ENCODE peak calls at places on chromosomes 1 and 21, in five cellular contexts. One of them, this sample, is unnamed.

GRCh38 chr21:31927872-31928476 is 55.2 kb downstream of the HUNK start:
- DNase-seq in CD8-positive, alpha-beta memory T cell: no peak
- DNase-seq in lower lobe of right lung: no peak
- DNase-seq in BE2C: no peak
- DNase-seq in fibroblast of mammary gland: no peak
- DNase-seq in this sample: no peak

GRCh38 chr21:33828083-33828482 is 87.5 kb downstream of the ATP5PO start:
- DNase-seq in CD8-positive, alpha-beta memory T cell: no peak
- DNase-seq in lower lobe of right lung: no peak
- DNase-seq in BE2C: no peak
- DNase-seq in fibroblast of mammary gland: peak; percentile 49
- DNase-seq in this sample: no peak

GRCh38 chr1:227761621-227762230 is 26.5 kb downstream of the SNAP47 start:
- DNase-seq in CD8-positive, alpha-beta memory T cell: no peak
- DNase-seq in lower lobe of right lung: no peak
- DNase-seq in BE2C: no peak
- DNase-seq in fibroblast of mammary gland: no peak
- DNase-seq in this sample: no peak

GRCh38 chr1:60031116-60031515 is 42.5 kb downstream of the C1orf87 start:
- DNase-seq in CD8-positive, alpha-beta memory T cell: no peak
- DNase-seq in lower lobe of right lung: no peak
- DNase-seq in BE2C: no peak
- DNase-seq in fibroblast of mammary gland: no peak
- DNase-seq in this sample: no peak

GRCh38 chr1:54475357-54476230 is 69.4 kb upstream of the SSBP3 start:
- DNase-seq in CD8-positive, alpha-beta memory T cell: peak; percentile 67
- DNase-seq in lower lobe of right lung: no peak
- DNase-seq in BE2C: peak; percentile 37
- DNase-seq in fibroblast of mammary gland: no peak
- DNase-seq in this sample: no peak

GRCh38 chr1:117747605-117748004 is 141.8 kb downstream of the TENT5C start:
- DNase-seq in CD8-positive, alpha-beta memory T cell: no peak
- DNase-seq in lower lobe of right lung: no peak
- DNase-seq in BE2C: no peak
- DNase-seq in fibroblast of mammary gland: no peak
- DNase-seq in this sample: no peak

GRCh38 chr1:211632808-211633522 is 42.5 kb downstream of the NEK2 start:
- DNase-seq in CD8-positive, alpha-beta memory T cell: no peak
- DNase-seq in lower lobe of right lung: peak; percentile 44
- DNase-seq in BE2C: no peak
- DNase-seq in fibroblast of mammary gland: peak; percentile 79
- DNase-seq in this sample: no peak

GRCh38 chr1:197919523-197920301 is 2.5 kb downstream of the LHX9 start:
- DNase-seq in CD8-positive, alpha-beta memory T cell: no peak
- DNase-seq in lower lobe of right lung: peak; percentile 40
- DNase-seq in BE2C: no peak
- DNase-seq in fibroblast of mammary gland: no peak
- DNase-seq in this sample: no peak

GRCh38 chr1:17669866-17670451 is 85.2 kb upstream of the ACTL8 start:
- DNase-seq in CD8-positive, alpha-beta memory T cell: no peak
- DNase-seq in lower lobe of right lung: no peak
- DNase-seq in BE2C: no peak
- DNase-seq in fibroblast of mammary gland: no peak
- DNase-seq in this sample: no peak

GRCh38 chr1:113579256-113580018 is 179.8 kb downstream of the PHTF1 start:
- DNase-seq in CD8-positive, alpha-beta memory T cell: no peak
- DNase-seq in lower lobe of right lung: no peak
- DNase-seq in BE2C: no peak
- DNase-seq in fibroblast of mammary gland: peak; percentile 2
- DNase-seq in this sample: no peak

GRCh38 chr1:155981266-155982088 is 3.1 kb upstream of the ARHGEF2 start:
- DNase-seq in CD8-positive, alpha-beta memory T cell: no peak
- DNase-seq in lower lobe of right lung: peak; percentile 53
- DNase-seq in BE2C: no peak
- DNase-seq in fibroblast of mammary gland: peak; percentile 96
- DNase-seq in this sample: peak; percentile 69

GRCh38 chr1:28326980-28327379 is 1.9 kb upstream of the MED18 start:
- DNase-seq in CD8-positive, alpha-beta memory T cell: no peak
- DNase-seq in lower lobe of right lung: no peak
- DNase-seq in BE2C: no peak
- DNase-seq in fibroblast of mammary gland: peak; percentile 38
- DNase-seq in this sample: no peak

GRCh38 chr1:202836616-202837403 is 26.1 kb downstream of the PCAT6 start:
- DNase-seq in CD8-positive, alpha-beta memory T cell: no peak
- DNase-seq in lower lobe of right lung: no peak
- DNase-seq in BE2C: no peak
- DNase-seq in fibroblast of mammary gland: no peak
- DNase-seq in this sample: no peak

GRCh38 chr1:30801826-30802198 is 44.2 kb upstream of the LAPTM5 start:
- DNase-seq in CD8-positive, alpha-beta memory T cell: peak; percentile 58
- DNase-seq in lower lobe of right lung: peak; percentile 87
- DNase-seq in BE2C: peak; percentile 75
- DNase-seq in fibroblast of mammary gland: peak; percentile 50
- DNase-seq in this sample: peak; percentile 70

GRCh38 chr1:211551628-211552465 is 27.1 kb downstream of the SLC30A1 start:
- DNase-seq in CD8-positive, alpha-beta memory T cell: no peak
- DNase-seq in lower lobe of right lung: no peak
- DNase-seq in BE2C: no peak
- DNase-seq in fibroblast of mammary gland: peak; percentile 26
- DNase-seq in this sample: no peak

GRCh38 chr1:152185544-152186391 is 26.7 kb upstream of the RPTN start:
- DNase-seq in CD8-positive, alpha-beta memory T cell: peak; percentile 36
- DNase-seq in lower lobe of right lung: no peak
- DNase-seq in BE2C: peak; percentile 28
- DNase-seq in fibroblast of mammary gland: peak; percentile 70
- DNase-seq in this sample: peak; percentile 58

GRCh38 chr1:228043281-228043845 is 36.6 kb downstream of the WNT3A start:
- DNase-seq in CD8-positive, alpha-beta memory T cell: no peak
- DNase-seq in lower lobe of right lung: no peak
- DNase-seq in BE2C: no peak
- DNase-seq in fibroblast of mammary gland: peak; percentile 27
- DNase-seq in this sample: no peak

GRCh38 chr1:181135462-181135781 is 46.9 kb downstream of the IER5 start:
- DNase-seq in CD8-positive, alpha-beta memory T cell: no peak
- DNase-seq in lower lobe of right lung: no peak
- DNase-seq in BE2C: no peak
- DNase-seq in fibroblast of mammary gland: peak; percentile 48
- DNase-seq in this sample: peak; percentile 81

GRCh38 chr1:181135815-181136737 is 47.6 kb downstream of the IER5 start:
- DNase-seq in CD8-positive, alpha-beta memory T cell: no peak
- DNase-seq in lower lobe of right lung: no peak
- DNase-seq in BE2C: no peak
- DNase-seq in fibroblast of mammary gland: peak; percentile 94
- DNase-seq in this sample: no peak

GRCh38 chr1:181133969-181134418 is 45.5 kb downstream of the IER5 start:
- DNase-seq in CD8-positive, alpha-beta memory T cell: no peak
- DNase-seq in lower lobe of right lung: no peak
- DNase-seq in BE2C: no peak
- DNase-seq in fibroblast of mammary gland: no peak
- DNase-seq in this sample: no peak

GRCh38 chr1:181133441-181133951 is 45.0 kb downstream of the IER5 start:
- DNase-seq in CD8-positive, alpha-beta memory T cell: no peak
- DNase-seq in lower lobe of right lung: no peak
- DNase-seq in BE2C: no peak
- DNase-seq in fibroblast of mammary gland: no peak
- DNase-seq in this sample: no peak

DNA sequence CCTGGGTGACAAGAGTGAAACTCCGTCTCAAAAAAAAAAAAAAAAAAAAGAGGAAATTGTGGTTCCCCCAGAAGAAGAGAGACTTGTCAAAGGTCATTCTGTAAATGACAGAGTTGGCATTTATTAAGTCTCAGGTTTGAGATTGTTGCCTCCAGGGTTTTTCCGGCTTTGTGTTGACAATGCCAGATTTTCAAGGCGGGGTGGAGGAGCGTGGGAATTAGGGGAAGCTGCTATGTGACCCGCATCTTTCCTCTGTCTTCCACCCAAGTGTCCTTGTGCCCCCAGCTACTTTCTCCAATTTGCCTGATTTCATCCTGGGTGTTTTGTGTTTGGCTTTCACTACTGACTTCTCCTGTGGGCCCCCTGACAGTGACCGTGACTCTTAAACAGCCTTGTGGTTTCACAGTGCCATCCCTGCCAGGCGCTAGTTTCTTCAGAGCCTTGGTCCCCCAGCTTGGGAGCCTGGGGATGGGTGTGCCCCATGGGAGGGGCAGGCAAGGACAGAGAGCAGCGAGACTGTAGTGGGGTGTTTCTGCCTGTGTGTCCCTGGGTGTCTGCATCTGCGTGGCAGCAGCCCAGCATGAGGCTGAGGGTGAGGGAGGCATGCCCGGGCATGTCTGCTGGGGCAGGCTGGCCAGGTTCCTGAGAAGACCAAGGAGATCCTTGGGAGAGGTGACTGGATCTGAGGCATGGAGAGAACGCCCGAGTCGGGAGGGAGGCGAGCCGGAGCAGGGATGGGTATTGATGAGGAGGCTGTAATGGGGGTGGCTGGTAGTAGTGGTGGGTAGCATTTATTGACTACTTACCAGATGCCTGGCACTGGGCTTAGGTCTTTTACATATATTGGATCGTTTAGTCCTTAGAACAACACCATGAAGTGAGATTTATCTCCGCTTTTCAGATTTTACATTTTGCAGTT is 46.3 kb downstream of the IER5 start:
- DNase-seq in CD8-positive, alpha-beta memory T cell: no peak
- DNase-seq in lower lobe of right lung: peak; percentile 81
- DNase-seq in BE2C: no peak
- DNase-seq in fibroblast of mammary gland: peak; percentile 81
- DNase-seq in this sample: peak; percentile 86
- H3K4me3 ChIP-seq in CD8-positive, alpha-beta memory T cell: no peak overlapping the region
- H3K4me3 ChIP-seq in lower lobe of right lung: no peak overlapping the region
- H3K4me3 ChIP-seq in BE2C: no peak overlapping the region
- H3K4me3 ChIP-seq in fibroblast of mammary gland: no peak overlapping the region
- H3K4me3 ChIP-seq in this sample: peak overlapping the region; percentile 59

GRCh38 chr21:41953249-41953830 is 478 bp downstream of the C2CD2 start:
- DNase-seq in CD8-positive, alpha-beta memory T cell: no peak
- DNase-seq in lower lobe of right lung: no peak
- DNase-seq in BE2C: no peak
- DNase-seq in fibroblast of mammary gland: no peak
- DNase-seq in this sample: no peak

GRCh38 chr21:41950941-41951408 is 2.8 kb downstream of the C2CD2 start:
- DNase-seq in CD8-positive, alpha-beta memory T cell: no peak
- DNase-seq in lower lobe of right lung: no peak
- DNase-seq in BE2C: no peak
- DNase-seq in fibroblast of mammary gland: no peak
- DNase-seq in this sample: no peak

GRCh38 chr21:41952568-41953248 is 1.1 kb downstream of the C2CD2 start:
- DNase-seq in CD8-positive, alpha-beta memory T cell: no peak
- DNase-seq in lower lobe of right lung: no peak
- DNase-seq in BE2C: no peak
- DNase-seq in fibroblast of mammary gland: peak; percentile 29
- DNase-seq in this sample: no peak

GRCh38 chr21:41953831-41954653 is at the start of gene C2CD2:
- DNase-seq in CD8-positive, alpha-beta memory T cell: no peak
- DNase-seq in lower lobe of right lung: peak; percentile 78
- DNase-seq in BE2C: peak; percentile 61
- DNase-seq in fibroblast of mammary gland: peak; percentile 70
- DNase-seq in this sample: peak; percentile 89

DNA sequence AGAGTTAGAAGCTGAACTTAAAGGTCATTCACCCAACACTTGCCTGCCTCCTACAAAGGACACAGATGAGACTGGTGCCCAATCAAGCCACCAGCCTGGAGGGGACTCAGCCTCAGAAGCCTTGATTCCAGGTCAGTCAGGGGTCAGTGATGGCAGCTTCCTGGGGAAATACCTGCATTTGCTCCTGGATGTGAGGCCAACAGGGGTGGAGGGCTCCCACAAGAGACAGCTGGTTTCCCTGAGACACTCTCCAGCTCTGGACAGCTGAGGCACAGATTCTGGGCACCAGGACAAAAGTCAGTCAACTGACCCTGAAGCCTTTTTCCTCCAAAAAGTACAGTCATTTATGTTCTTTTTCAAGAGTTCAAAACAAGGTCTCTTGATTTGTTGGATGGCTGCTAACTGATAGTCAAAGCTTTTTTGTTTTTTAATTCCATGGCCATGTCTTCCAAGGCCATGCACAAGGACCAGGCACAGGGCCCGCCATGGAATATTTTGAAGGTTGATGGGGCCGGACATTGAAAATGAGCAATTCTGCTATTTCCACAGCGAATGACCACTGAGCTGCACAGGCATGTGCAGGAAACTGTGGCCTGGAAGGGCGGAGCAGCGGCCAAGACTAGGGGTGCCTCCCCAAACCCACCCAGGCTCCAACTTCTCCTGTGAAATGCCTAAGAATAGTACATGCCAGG is 1.8 kb downstream of the C2CD2 start:
- DNase-seq in CD8-positive, alpha-beta memory T cell: no peak
- DNase-seq in lower lobe of right lung: no peak
- DNase-seq in BE2C: no peak
- DNase-seq in fibroblast of mammary gland: no peak
- DNase-seq in this sample: no peak
- H3K4me3 ChIP-seq in CD8-positive, alpha-beta memory T cell: no peak overlapping the region
- H3K4me3 ChIP-seq in lower lobe of right lung: peak overlapping the region; percentile 86
- H3K4me3 ChIP-seq in BE2C: no peak overlapping the region
- H3K4me3 ChIP-seq in fibroblast of mammary gland: peak overlapping the region; percentile 79
- H3K4me3 ChIP-seq in this sample: no peak overlapping the region

DNA sequence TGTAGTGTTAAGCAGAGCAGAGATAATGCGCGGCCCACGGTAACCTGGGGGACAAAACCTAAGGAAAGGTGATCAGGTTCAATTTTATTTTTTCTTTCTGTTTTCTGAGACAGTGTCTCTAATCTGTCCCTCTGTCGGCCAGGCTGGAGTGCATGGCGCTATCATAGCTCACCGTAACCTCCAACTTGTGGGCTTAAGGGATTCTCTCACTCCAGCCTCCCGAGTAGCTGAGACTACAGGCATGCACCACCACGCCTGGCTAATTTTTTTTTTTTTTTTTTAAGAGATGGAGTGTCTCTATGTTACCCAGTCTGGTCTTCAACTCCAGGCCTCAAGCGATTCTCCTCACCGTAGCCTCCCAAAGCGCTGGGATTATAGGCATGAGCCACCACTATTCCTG is 724 bp upstream of the ANKRD35 start:
- DNase-seq in CD8-positive, alpha-beta memory T cell: no peak
- DNase-seq in lower lobe of right lung: no peak
- DNase-seq in BE2C: no peak
- DNase-seq in fibroblast of mammary gland: no peak
- DNase-seq in this sample: no peak
- H3K4me3 ChIP-seq in CD8-positive, alpha-beta memory T cell: peak overlapping the region; percentile 74
- H3K4me3 ChIP-seq in lower lobe of right lung: peak overlapping the region; percentile 80
- H3K4me3 ChIP-seq in BE2C: peak overlapping the region; percentile 75
- H3K4me3 ChIP-seq in fibroblast of mammary gland: peak overlapping the region; percentile 73
- H3K4me3 ChIP-seq in this sample: peak overlapping the region; percentile 70

GRCh38 chr21:14955936-14956520 is 108.8 kb downstream of the NRIP1 start:
- DNase-seq in CD8-positive, alpha-beta memory T cell: no peak
- DNase-seq in lower lobe of right lung: no peak
- DNase-seq in BE2C: no peak
- DNase-seq in fibroblast of mammary gland: no peak
- DNase-seq in this sample: no peak

GRCh38 chr21:14952916-14953315 is 111.9 kb downstream of the NRIP1 start:
- DNase-seq in CD8-positive, alpha-beta memory T cell: no peak
- DNase-seq in lower lobe of right lung: no peak
- DNase-seq in BE2C: no peak
- DNase-seq in fibroblast of mammary gland: peak; percentile 26
- DNase-seq in this sample: no peak

GRCh38 chr21:14957836-14958235 is 107.0 kb downstream of the NRIP1 start:
- DNase-seq in CD8-positive, alpha-beta memory T cell: no peak
- DNase-seq in lower lobe of right lung: no peak
- DNase-seq in BE2C: no peak
- DNase-seq in fibroblast of mammary gland: peak; percentile 10
- DNase-seq in this sample: no peak

GRCh38 chr21:14959343-14959742 is 105.5 kb downstream of the NRIP1 start:
- DNase-seq in CD8-positive, alpha-beta memory T cell: no peak
- DNase-seq in lower lobe of right lung: no peak
- DNase-seq in BE2C: no peak
- DNase-seq in fibroblast of mammary gland: no peak
- DNase-seq in this sample: no peak

GRCh38 chr21:14956826-14957225 is 108.0 kb downstream of the NRIP1 start:
- DNase-seq in CD8-positive, alpha-beta memory T cell: no peak
- DNase-seq in lower lobe of right lung: no peak
- DNase-seq in BE2C: no peak
- DNase-seq in fibroblast of mammary gland: peak; percentile 38
- DNase-seq in this sample: no peak
- H3K4me3 ChIP-seq in CD8-positive, alpha-beta memory T cell: no peak overlapping the region
- H3K4me3 ChIP-seq in lower lobe of right lung: no peak overlapping the region
- H3K4me3 ChIP-seq in BE2C: no peak overlapping the region
- H3K4me3 ChIP-seq in fibroblast of mammary gland: no peak overlapping the region
- H3K4me3 ChIP-seq in this sample: no peak overlapping the region